ENCODE peak calls at places on chromosomes 11 and 22, in eight cellular contexts. L, E, O, D, H, W, B and K are unnamed samples.

GRCh38 chr11:33785609-33786008 is 11.3 kb upstream of the FBXO3 start:
- DNase-seq in H (no peak), B (no peak), D (no peak), O (no peak), L (no peak), W (no peak), E (no peak), K (no peak)

GRCh38 chr22:19371893-19372292 is 59.6 kb downstream of the HIRA start:
- DNase-seq in B (no peak), D (no peak), W (no peak), E (no peak), L (no peak), H (no peak), O (no peak), K (no peak)

GRCh38 chr22:28351585-28351984 is 328.1 kb downstream of the TTC28 start:
- DNase-seq in O (no peak), H (no peak), L (no peak), D (no peak), B (no peak), E (no peak), W (no peak), K (no peak)

GRCh38 chr11:19234428-19234827 is 6.3 kb downstream of the E2F8 start:
- DNase-seq in W (no peak), E (no peak), H (no peak), O (no peak), B (no peak), D (no peak), L (no peak), K (no peak)

GRCh38 chr11:443542-444199 is 1.9 kb upstream of the ANO9 start:
- DNase-seq in D (peak), E (no peak), W (peak), H (no peak), L (no peak), O (no peak), B (no peak), K (no peak)

GRCh38 chr11:65947133-65947532 is 1.9 kb downstream of the TSGA10IP start:
- DNase-seq in L (no peak), E (no peak), W (no peak), D (no peak), B (no peak), H (no peak), O (no peak), K (no peak)

GRCh38 chr11:111918390-111919256 is at the start of gene C11orf52:
- DNase-seq in O (no peak), H (no peak), D (peak), B (peak), E (no peak), L (no peak), W (peak), K (no peak)

GRCh38 chr11:64366751-64367150 is 7.8 kb downstream of the RPS6KA4 start:
- DNase-seq in O (no peak), B (no peak), H (no peak), E (no peak), D (no peak), W (peak), L (no peak), K (no peak)

GRCh38 chr11:12539570-12539969 is 134.7 kb upstream of the TEAD1 start:
- DNase-seq in H (no peak), E (no peak), W (peak), D (peak), L (no peak), O (peak), B (no peak), K (no peak)

GRCh38 chr22:48939441-48940265 is 888.0 kb downstream of the BRD1 start:
- DNase-seq in H (no peak), D (no peak), W (no peak), L (no peak), B (peak), O (no peak), E (no peak), K (no peak)

GRCh38 chr11:67400251-67400941 is 1.3 kb downstream of the PPP1CA start:
- DNase-seq in L (peak), H (no peak), E (no peak), B (no peak), O (no peak), D (no peak), W (no peak), K (no peak)

GRCh38 chr11:97814325-97814959 is 1206.3 kb upstream of the CNTN5 start:
- DNase-seq in D (no peak), H (no peak), O (no peak), W (no peak), E (no peak), B (no peak), L (no peak), K (no peak)

GRCh38 chr11:119798656-119799055 is 69.7 kb upstream of the NECTIN1 start:
- DNase-seq in B (no peak), H (no peak), E (no peak), O (no peak), W (no peak), L (peak), D (no peak), K (no peak)

GRCh38 chr11:119795231-119795630 is 66.2 kb upstream of the NECTIN1 start:
- DNase-seq in O (peak), H (no peak), E (no peak), W (peak), L (peak), D (peak), B (no peak), K (no peak)

GRCh38 chr11:119796363-119797060 is 67.5 kb upstream of the NECTIN1 start:
- DNase-seq in W (no peak), H (no peak), D (no peak), B (no peak), O (no peak), E (no peak), L (peak), K (no peak)

GRCh38 chr11:119797736-119798135 is 68.7 kb upstream of the NECTIN1 start:
- DNase-seq in O (no peak), B (no peak), L (peak), W (no peak), D (no peak), H (no peak), E (no peak), K (no peak)

GRCh38 chr11:119797137-119797611 is 68.2 kb upstream of the NECTIN1 start:
- DNase-seq in W (no peak), O (no peak), E (no peak), D (no peak), B (no peak), L (peak), H (no peak), K (no peak)
- H3K4me3 ChIP-seq in W (no peak), O (no peak), E (no peak), D (no peak), B (no peak), L (no peak), H (no peak), K (no peak)

GRCh38 chr11:27472398-27473016 is at the start of gene LGR4:
- DNase-seq in H (no peak), O (peak), E (peak), L (peak), B (peak), D (peak), W (peak), K (no peak)
- H3K4me3 ChIP-seq in H (peak), O (peak), E (peak), L (peak), B (peak), D (peak), W (peak), K (no peak)

DNA sequence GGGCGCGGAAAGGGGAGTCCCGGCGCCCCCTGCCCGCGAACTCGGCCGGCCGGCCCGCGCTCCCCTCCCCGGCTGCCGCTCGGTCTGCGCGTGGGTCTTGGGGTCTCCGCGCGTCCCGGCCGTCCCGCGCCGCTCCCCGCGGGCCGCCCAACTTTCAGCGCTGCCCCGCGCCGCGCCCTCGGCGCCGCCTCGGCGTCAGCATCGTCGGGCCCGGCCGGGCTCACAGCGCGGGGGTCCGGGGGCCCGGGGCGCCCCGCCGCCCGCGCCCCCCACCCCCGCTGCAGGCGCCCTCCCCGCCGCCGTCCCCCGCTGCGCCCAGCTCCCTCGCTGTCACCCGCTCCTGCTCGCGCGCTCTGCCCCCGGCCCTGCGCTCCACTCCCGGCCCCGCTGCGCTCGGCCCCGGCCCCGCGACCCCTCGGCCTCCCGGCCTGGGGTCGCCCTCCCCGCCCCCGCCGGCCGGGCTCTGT is at the start of gene KCNJ4:
- DNase-seq in W (no peak), L (no peak), O (no peak), B (no peak), D (no peak), H (no peak), E (no peak), K (no peak)
- H3K4me3 ChIP-seq in W (no peak), L (peak), O (peak), B (peak), D (no peak), H (no peak), E (peak), K (peak)

DNA sequence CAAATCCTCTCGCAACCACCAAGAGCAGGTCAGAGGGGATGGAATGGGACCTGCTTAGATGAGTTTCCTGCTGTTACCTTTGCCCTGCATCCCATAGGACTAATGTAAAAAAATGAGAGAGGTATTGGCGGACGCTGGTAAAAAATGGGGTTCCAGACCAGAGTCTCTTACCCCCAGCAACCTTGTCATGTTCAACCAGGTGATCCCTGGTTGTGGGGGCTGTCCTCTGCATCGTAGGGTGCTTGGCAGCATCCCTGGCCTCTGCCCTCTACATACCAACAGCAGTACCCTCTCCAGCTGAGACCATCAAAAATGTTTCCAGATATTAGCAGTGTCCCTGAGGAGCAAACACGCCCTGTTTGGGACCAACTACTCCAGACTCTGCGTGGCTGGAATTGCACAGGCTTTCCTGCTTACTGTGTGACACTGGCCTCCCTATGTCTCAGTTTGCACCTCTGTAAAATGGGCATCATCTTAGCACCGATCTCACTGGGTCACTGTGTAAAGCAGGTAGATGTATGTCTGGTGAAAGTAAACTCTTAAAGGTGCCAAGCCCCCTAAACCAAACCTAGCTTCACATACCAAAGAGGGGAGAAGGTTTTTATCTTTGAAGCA is 1.5 kb downstream of the APOL6 start:
- DNase-seq in D (no peak), W (no peak), B (no peak), O (no peak), E (no peak), H (no peak), L (peak), K (no peak)
- H3K4me3 ChIP-seq in D (no peak), W (peak), B (peak), O (peak), E (peak), H (peak), L (peak), K (peak)

DNA sequence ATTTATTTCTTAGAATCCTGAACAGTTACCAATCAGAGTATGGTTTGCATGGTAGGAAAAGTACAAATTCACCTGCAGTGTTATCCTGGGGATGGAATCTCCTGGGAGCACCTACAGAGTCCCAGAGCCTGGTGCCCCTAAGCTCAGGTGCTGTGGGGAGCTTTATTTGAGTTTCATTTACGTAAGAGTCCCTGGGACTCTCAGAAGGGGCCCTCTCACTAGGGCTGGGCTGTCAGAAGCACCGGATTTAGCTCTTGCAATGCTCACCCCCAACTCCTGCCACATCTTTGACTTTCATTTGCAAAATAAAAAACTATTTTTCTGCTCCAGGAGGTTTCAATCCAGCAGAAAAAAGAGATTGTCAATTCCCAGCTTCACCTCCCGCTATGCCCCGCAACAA is 569.8 kb upstream of the B3GAT1 start:
- DNase-seq in L (no peak), H (no peak), O (no peak), W (no peak), E (no peak), D (no peak), B (no peak), K (no peak)
- H3K4me3 ChIP-seq in L (peak), H (no peak), O (no peak), W (no peak), E (no peak), D (no peak), B (no peak), K (no peak)

DNA sequence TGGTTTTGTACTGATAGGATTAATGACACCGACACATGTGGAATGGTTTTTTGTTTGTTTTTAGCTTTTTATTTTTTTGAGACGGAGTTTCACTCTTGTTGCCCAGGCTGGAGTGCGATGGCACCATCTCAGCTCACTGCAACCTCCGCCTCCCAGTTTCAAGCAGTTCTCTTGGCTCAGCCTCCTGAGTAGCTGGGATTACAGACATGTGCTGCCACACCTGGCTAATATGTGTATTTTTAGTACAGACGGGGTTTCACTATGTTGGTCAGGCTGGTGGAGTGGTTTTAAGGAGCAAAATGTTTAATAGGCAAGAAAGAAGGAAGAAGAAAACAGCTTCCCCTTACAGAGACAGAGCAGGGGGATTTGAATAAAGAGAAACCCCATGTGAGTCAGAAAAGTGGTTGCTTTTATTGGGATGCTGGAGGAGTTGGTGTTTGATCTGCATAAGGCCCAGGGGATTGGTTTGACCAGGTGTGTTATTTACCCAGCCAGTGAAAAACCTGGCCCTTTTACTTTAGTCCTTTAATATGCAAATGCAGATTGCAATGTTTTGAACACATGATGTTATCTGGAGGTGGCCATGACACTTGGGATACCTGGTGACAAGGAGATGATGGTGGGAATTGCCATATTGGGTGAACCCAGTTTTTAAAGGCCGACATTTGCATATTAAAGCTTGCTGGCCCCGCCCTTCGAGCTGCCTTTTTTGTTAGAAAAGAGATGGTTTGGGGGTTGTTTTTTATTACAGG is 24.3 kb downstream of the SUSD2 start:
- DNase-seq in H (no peak), E (no peak), D (no peak), W (no peak), O (no peak), B (no peak), L (no peak), K (no peak)
- H3K4me3 ChIP-seq in H (no peak), E (no peak), D (no peak), W (no peak), O (no peak), B (no peak), L (no peak), K (no peak)

GRCh38 chr11:45846974-45847907 is at the start of gene CRY2:
- DNase-seq in D (peak), E (peak), L (peak), H (peak), W (peak), O (peak), B (peak), K (peak)

GRCh38 chr11:45847908-45848316 is 637 bp downstream of the CRY2 start:
- DNase-seq in B (peak), O (no peak), W (peak), D (peak), H (no peak), L (peak), E (peak), K (peak)

GRCh38 chr11:45850446-45850845 is 3.2 kb downstream of the CRY2 start:
- DNase-seq in E (no peak), B (no peak), D (peak), H (no peak), O (no peak), W (no peak), L (no peak), K (no peak)

GRCh38 chr11:45846174-45846675 is 1.1 kb upstream of the CRY2 start:
- DNase-seq in L (no peak), O (no peak), W (no peak), E (no peak), H (no peak), B (no peak), D (no peak), K (no peak)

DNA sequence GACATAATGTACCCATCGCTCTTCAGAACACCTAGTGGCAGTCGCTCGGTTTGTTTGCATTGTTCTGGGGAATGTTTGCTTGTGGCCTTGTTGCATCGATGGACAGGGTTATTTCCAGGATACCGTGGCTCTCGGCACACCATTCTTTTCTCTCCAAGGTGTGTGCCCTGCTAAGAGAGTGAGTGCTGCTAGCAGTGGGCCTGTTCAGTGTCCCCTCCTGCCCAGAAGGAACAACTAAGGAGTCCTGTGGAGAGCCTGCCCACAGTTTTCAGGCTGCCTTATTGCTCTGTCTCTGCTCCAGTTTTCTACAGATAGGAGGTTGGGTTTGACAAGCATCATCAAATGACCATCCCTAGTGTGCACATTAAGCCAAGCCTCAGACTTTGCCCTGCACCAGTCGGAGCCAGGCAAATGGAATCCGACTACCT is 1.4 kb downstream of the CRY2 start:
- DNase-seq in D (no peak), B (peak), H (no peak), O (no peak), E (no peak), L (no peak), W (no peak), K (no peak)
- H3K4me3 ChIP-seq in D (peak), B (peak), H (peak), O (peak), E (peak), L (peak), W (peak), K (no peak)